ENCODE peak calls at places on chromosomes 2 and 18, in five cellular contexts. H is MCF 10A; S is CD4-positive, alpha-beta T cell; N is PC-3; Q is mucosa of descending colon. A is an unnamed sample.

GRCh38 chr2:97745474-97746172 is 32.2 kb downstream of the ZAP70 start:
- DNase-seq in N (no peak), H (peak), S (no peak), Q (no peak), A (no peak)

GRCh38 chr2:118249531-118249930 is 161.3 kb downstream of the INSIG2 start:
- DNase-seq in Q (no peak), N (peak), H (peak), S (no peak), A (peak)

GRCh38 chr2:35428548-35428947 is 927.0 kb upstream of the CRIM1 start:
- DNase-seq in N (peak), Q (no peak), H (peak), S (no peak), A (peak)

GRCh38 chr2:211347328-211347727 is 790.9 kb downstream of the CPS1 start:
- DNase-seq in N (no peak), Q (no peak), H (no peak), S (no peak), A (no peak)

GRCh38 chr2:170502400-170503135 is 212.6 kb upstream of the SP5 start:
- DNase-seq in H (no peak), S (no peak), N (no peak), Q (no peak), A (no peak)

GRCh38 chr18:75341267-75341666 is 86.2 kb downstream of the SMIM21 start:
- DNase-seq in H (no peak), S (no peak), N (no peak), Q (no peak), A (no peak)

GRCh38 chr18:41593276-41593675 is 361.8 kb upstream of the PIK3C3 start:
- DNase-seq in Q (no peak), H (no peak), S (no peak), N (peak), A (no peak)

GRCh38 chr2:159711562-159712193 is 628 bp upstream of the MARCHF7 start:
- DNase-seq in S (peak), Q (no peak), H (no peak), N (no peak), A (no peak)

GRCh38 chr18:21703241-21703820 is 1.2 kb downstream of the ABHD3 start:
- DNase-seq in H (peak), N (peak), S (peak), Q (peak), A (peak)

GRCh38 chr18:24814521-24814920 is 354.1 kb downstream of the HRH4 start:
- DNase-seq in Q (no peak), H (no peak), S (no peak), N (no peak), A (no peak)

GRCh38 chr2:70450641-70451250 is 102.9 kb downstream of the TGFA start:
- DNase-seq in N (peak), S (no peak), H (no peak), Q (no peak), A (no peak)

GRCh38 chr2:152334701-152335015 is 316 bp upstream of the FMNL2 start:
- DNase-seq in H (no peak), N (no peak), Q (no peak), S (no peak), A (no peak)

GRCh38 chr2:240983996-240984498 is 14.4 kb upstream of the SNED1 start:
- DNase-seq in N (no peak), H (no peak), Q (peak), S (no peak), A (no peak)

GRCh38 chr2:46887028-46887885 is 28.3 kb downstream of the MCFD2 start:
- DNase-seq in Q (no peak), H (no peak), S (no peak), N (peak), A (no peak)

GRCh38 chr2:3430740-3431490 is 51.4 kb downstream of the TRAPPC12 start:
- DNase-seq in H (no peak), N (no peak), Q (no peak), S (no peak), A (no peak)

GRCh38 chr2:114550895-114551793 is 108.7 kb downstream of the DPP10 start:
- DNase-seq in S (no peak), H (peak), Q (no peak), N (peak), A (peak)

GRCh38 chr2:114548151-114548550 is 105.7 kb downstream of the DPP10 start:
- DNase-seq in Q (no peak), N (no peak), H (peak), S (no peak), A (peak)

GRCh38 chr2:114546511-114546910 is 104.1 kb downstream of the DPP10 start:
- DNase-seq in Q (no peak), N (no peak), S (no peak), H (no peak), A (no peak)

GRCh38 chr2:114545052-114545451 is 102.6 kb downstream of the DPP10 start:
- DNase-seq in H (no peak), S (no peak), Q (no peak), N (no peak), A (no peak)

DNA sequence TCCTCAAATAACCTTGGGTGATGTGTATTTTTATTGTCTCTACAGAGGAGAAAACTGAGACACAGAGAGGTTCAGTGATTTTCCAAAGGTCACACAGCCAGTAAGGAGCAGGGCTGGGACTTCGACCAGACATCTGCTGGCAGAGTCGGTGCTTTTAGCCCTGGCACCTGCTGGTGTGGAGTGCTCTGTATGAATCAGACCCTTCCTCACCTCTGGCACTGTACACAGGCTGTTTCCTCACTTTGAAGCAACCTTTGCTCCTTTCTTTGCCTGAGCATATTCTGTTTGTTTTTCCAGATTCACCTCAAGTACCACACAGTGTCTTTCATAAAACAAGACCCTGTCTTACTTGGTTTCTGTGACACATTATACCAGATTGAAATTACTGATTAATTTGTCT is 107.9 kb downstream of the DPP10 start:
- DNase-seq in N (no peak), Q (no peak), H (no peak), S (no peak), A (no peak)
- TF ChIP-seq CTCF in N (no peak), Q (no peak), H (no peak), S (no peak), A (no peak)

GRCh38 chr2:132676999-132677398 is 7.0 kb upstream of the LYPD1 start:
- DNase-seq in H (no peak), N (peak), Q (no peak), S (no peak), A (no peak)
- TF ChIP-seq CTCF in H (peak), N (peak), Q (no peak), S (no peak), A (no peak)

GRCh38 chr18:48913201-48913600 is 37.6 kb downstream of the SMAD7 start:
- DNase-seq in H (peak), S (peak), N (peak), Q (peak), A (peak)
- TF ChIP-seq CTCF in H (no peak), S (peak), N (peak), Q (peak), A (peak)

DNA sequence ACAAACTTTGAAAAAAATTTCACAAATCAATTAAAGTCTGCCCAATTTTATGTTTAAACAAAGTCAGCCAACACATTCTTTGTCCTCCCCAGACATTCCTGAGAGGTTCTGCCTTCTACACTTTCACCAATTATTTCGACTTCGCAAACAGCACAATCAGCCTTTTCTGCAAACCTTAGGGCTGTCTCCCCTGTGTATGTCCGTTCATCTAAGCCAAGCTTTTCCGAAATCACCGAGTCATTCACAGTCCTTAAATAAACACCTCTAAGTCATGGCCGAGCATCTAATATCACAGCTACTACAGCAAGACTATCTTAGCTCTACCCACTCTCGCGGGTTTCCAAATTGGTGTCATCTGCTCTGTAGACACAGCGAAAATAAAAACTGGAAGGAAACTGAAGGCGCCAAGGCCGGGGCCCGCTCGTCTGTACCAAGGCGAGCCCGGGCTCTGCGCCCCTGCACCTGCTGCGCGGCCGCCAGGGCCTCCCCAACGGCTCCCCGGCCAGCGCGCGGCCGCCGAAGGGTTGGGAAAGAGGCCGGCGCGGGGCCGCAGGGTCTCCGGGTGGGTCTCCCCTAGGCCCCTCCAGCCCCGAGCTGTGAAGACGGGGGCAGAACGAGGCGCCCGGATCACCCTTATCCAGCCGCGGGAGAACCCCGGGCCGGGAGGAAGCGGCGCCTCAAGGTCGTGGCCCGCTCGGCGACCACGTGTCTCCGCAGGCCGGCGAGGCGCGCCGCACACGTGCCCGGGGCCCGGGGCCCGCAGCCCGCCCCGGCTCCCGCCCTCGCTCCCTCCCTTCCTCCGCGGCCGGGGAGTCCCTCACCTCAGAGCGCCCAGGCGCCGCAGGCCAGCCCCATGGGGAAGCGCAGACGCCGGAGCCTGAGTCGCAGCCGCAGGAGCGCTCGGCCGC is 573 bp downstream of the ODC1 start:
- DNase-seq in S (no peak), N (peak), Q (no peak), H (peak), A (peak)
- TF ChIP-seq CTCF in S (no peak), N (no peak), Q (no peak), H (no peak), A (no peak)

GRCh38 chr18:26386002-26386401 is 159.8 kb downstream of the TAF4B start:
- DNase-seq in H (peak), N (peak), S (no peak), Q (no peak), A (peak)
- TF ChIP-seq CTCF in H (no peak), N (no peak), S (no peak), Q (no peak), A (no peak)